ENCODE peak calls at places on chromosomes 11 and 22, in six cellular contexts. J, U, F, P, W and Z are unnamed samples.

GRCh38 chr11:115317428-115318185 is 186.6 kb downstream of the CADM1 start:
- DNase-seq in W (no peak), J (no peak), P (no peak), F (no peak), U (peak; percentile 11), Z (no peak)

GRCh38 chr11:110251837-110252236 is 44.6 kb downstream of the RDX start:
- DNase-seq in P (no peak), F (no peak), U (peak; percentile 76), W (no peak), J (no peak), Z (no peak)

GRCh38 chr11:25734592-25735211 is 597.2 kb upstream of the ANO3 start:
- DNase-seq in F (no peak), P (no peak), J (no peak), W (no peak), U (peak; percentile 41), Z (no peak)

GRCh38 chr11:45931739-45932138 is 9.3 kb downstream of the LARGE2 start:
- DNase-seq in U (no peak), J (peak; percentile 59), W (no peak), P (no peak), F (no peak), Z (no peak)

GRCh38 chr11:6968816-6969215 is 42.6 kb downstream of the ZNF215 start:
- DNase-seq in W (no peak), F (no peak), U (no peak), P (no peak), J (no peak), Z (no peak)

GRCh38 chr11:118953265-118953664 is 2.8 kb upstream of the UPK2 start:
- DNase-seq in P (no peak), J (peak; percentile 10), U (peak; percentile 26), F (no peak), W (no peak), Z (no peak)

GRCh38 chr22:46651316-46651715 is 31.1 kb downstream of the GRAMD4 start:
- DNase-seq in U (no peak), P (no peak), F (no peak), J (no peak), W (no peak), Z (no peak)

GRCh38 chr22:38284042-38284402 is 11.2 kb upstream of the TMEM184B start:
- DNase-seq in U (no peak), P (no peak), J (no peak), W (no peak), F (no peak), Z (no peak)

GRCh38 chr11:134660416-134660815 is 248.4 kb upstream of the B3GAT1 start:
- DNase-seq in P (no peak), U (no peak), J (no peak), F (no peak), W (no peak), Z (no peak)

GRCh38 chr11:105915036-105915435 is 107.0 kb downstream of the MSANTD4 start:
- DNase-seq in U (no peak), W (no peak), P (no peak), J (no peak), F (no peak), Z (no peak)

GRCh38 chr22:42611076-42611475 is 3.6 kb downstream of the POLDIP3 start:
- DNase-seq in U (no peak), P (no peak), W (no peak), J (no peak), F (no peak), Z (no peak)

GRCh38 chr11:86990079-86990478 is 34.9 kb upstream of the FZD4 start:
- DNase-seq in W (no peak), P (no peak), F (no peak), J (no peak), U (no peak), Z (no peak)

GRCh38 chr22:32700186-32700882 is 101.2 kb upstream of the TIMP3 start:
- DNase-seq in W (no peak), F (no peak), U (no peak), P (no peak), J (no peak), Z (no peak)